ENCODE peak calls at places on chromosomes 3 and 15, in ten cellular contexts. One of them, this sample, is unnamed.

GRCh38 chr15:87781959-87782625 is 474.4 kb downstream of the NTRK3 start:
- DNase-seq in ovary: no peak
- DNase-seq in bronchial epithelial cell: no peak
- DNase-seq in CD8-positive, alpha-beta T cell: no peak
- DNase-seq in AG04450: no peak
- DNase-seq in OCI-LY7: no peak
- DNase-seq in transverse colon: no peak
- DNase-seq in AG09309: no peak
- DNase-seq in PC-9: no peak
- DNase-seq in lower lobe of right lung: no peak
- DNase-seq in this sample: no peak

GRCh38 chr3:136022518-136023263 is 57.2 kb downstream of the PPP2R3A start:
- DNase-seq in ovary: no peak
- DNase-seq in bronchial epithelial cell: peak
- DNase-seq in CD8-positive, alpha-beta T cell: no peak
- DNase-seq in AG04450: no peak
- DNase-seq in OCI-LY7: no peak
- DNase-seq in transverse colon: no peak
- DNase-seq in AG09309: no peak
- DNase-seq in PC-9: no peak
- DNase-seq in lower lobe of right lung: no peak
- DNase-seq in this sample: peak

GRCh38 chr3:12750223-12750622 is 8.8 kb downstream of the TMEM40 start:
- DNase-seq in ovary: peak
- DNase-seq in bronchial epithelial cell: peak
- DNase-seq in CD8-positive, alpha-beta T cell: no peak
- DNase-seq in AG04450: peak
- DNase-seq in OCI-LY7: peak
- DNase-seq in transverse colon: peak
- DNase-seq in AG09309: peak
- DNase-seq in PC-9: peak
- DNase-seq in lower lobe of right lung: no peak
- DNase-seq in this sample: peak

GRCh38 chr15:79816565-79816964 is 80.2 kb downstream of the MTHFS start:
- DNase-seq in ovary: no peak
- DNase-seq in bronchial epithelial cell: no peak
- DNase-seq in CD8-positive, alpha-beta T cell: no peak
- DNase-seq in AG04450: no peak
- DNase-seq in OCI-LY7: no peak
- DNase-seq in transverse colon: no peak
- DNase-seq in AG09309: no peak
- DNase-seq in PC-9: no peak
- DNase-seq in lower lobe of right lung: no peak
- DNase-seq in this sample: no peak

GRCh38 chr3:141081141-141081795 is 30.1 kb downstream of the SPSB4 start:
- DNase-seq in ovary: no peak
- DNase-seq in bronchial epithelial cell: no peak
- DNase-seq in CD8-positive, alpha-beta T cell: no peak
- DNase-seq in AG04450: no peak
- DNase-seq in OCI-LY7: no peak
- DNase-seq in transverse colon: no peak
- DNase-seq in AG09309: no peak
- DNase-seq in PC-9: no peak
- DNase-seq in lower lobe of right lung: no peak
- DNase-seq in this sample: no peak

GRCh38 chr15:24763891-24764290 is 88.3 kb downstream of the NPAP1 start:
- DNase-seq in ovary: no peak
- DNase-seq in bronchial epithelial cell: no peak
- DNase-seq in CD8-positive, alpha-beta T cell: no peak
- DNase-seq in AG04450: no peak
- DNase-seq in OCI-LY7: no peak
- DNase-seq in transverse colon: no peak
- DNase-seq in AG09309: no peak
- DNase-seq in PC-9: no peak
- DNase-seq in lower lobe of right lung: no peak
- DNase-seq in this sample: no peak

GRCh38 chr3:73473578-73474448 is 150.9 kb downstream of the PDZRN3 start:
- DNase-seq in ovary: no peak
- DNase-seq in bronchial epithelial cell: no peak
- DNase-seq in CD8-positive, alpha-beta T cell: no peak
- DNase-seq in AG04450: no peak
- DNase-seq in OCI-LY7: no peak
- DNase-seq in transverse colon: no peak
- DNase-seq in AG09309: no peak
- DNase-seq in PC-9: no peak
- DNase-seq in lower lobe of right lung: no peak
- DNase-seq in this sample: no peak

GRCh38 chr3:29099775-29100174 is 181.1 kb upstream of the RBMS3 start:
- DNase-seq in ovary: no peak
- DNase-seq in bronchial epithelial cell: no peak
- DNase-seq in CD8-positive, alpha-beta T cell: no peak
- DNase-seq in AG04450: no peak
- DNase-seq in OCI-LY7: no peak
- DNase-seq in transverse colon: no peak
- DNase-seq in AG09309: no peak
- DNase-seq in PC-9: no peak
- DNase-seq in lower lobe of right lung: no peak
- DNase-seq in this sample: no peak

GRCh38 chr3:129305592-129306091 is 27.0 kb downstream of the HMCES start:
- DNase-seq in ovary: peak
- DNase-seq in bronchial epithelial cell: peak
- DNase-seq in CD8-positive, alpha-beta T cell: no peak
- DNase-seq in AG04450: no peak
- DNase-seq in OCI-LY7: no peak
- DNase-seq in transverse colon: peak
- DNase-seq in AG09309: peak
- DNase-seq in PC-9: no peak
- DNase-seq in lower lobe of right lung: peak
- DNase-seq in this sample: peak

GRCh38 chr3:8497582-8497981 is 4.0 kb upstream of the LMCD1 start:
- DNase-seq in ovary: no peak
- DNase-seq in bronchial epithelial cell: peak
- DNase-seq in CD8-positive, alpha-beta T cell: no peak
- DNase-seq in AG04450: no peak
- DNase-seq in OCI-LY7: no peak
- DNase-seq in transverse colon: no peak
- DNase-seq in AG09309: no peak
- DNase-seq in PC-9: no peak
- DNase-seq in lower lobe of right lung: no peak
- DNase-seq in this sample: no peak

GRCh38 chr15:65818927-65819562 is 27.0 kb upstream of the DENND4A start:
- DNase-seq in ovary: no peak
- DNase-seq in bronchial epithelial cell: no peak
- DNase-seq in CD8-positive, alpha-beta T cell: no peak
- DNase-seq in AG04450: no peak
- DNase-seq in OCI-LY7: peak
- DNase-seq in transverse colon: no peak
- DNase-seq in AG09309: no peak
- DNase-seq in PC-9: no peak
- DNase-seq in lower lobe of right lung: no peak
- DNase-seq in this sample: no peak

GRCh38 chr3:109355625-109356441 is 18.5 kb upstream of the DPPA4 start:
- DNase-seq in ovary: no peak
- DNase-seq in bronchial epithelial cell: no peak
- DNase-seq in CD8-positive, alpha-beta T cell: no peak
- DNase-seq in AG04450: no peak
- DNase-seq in OCI-LY7: no peak
- DNase-seq in transverse colon: no peak
- DNase-seq in AG09309: no peak
- DNase-seq in PC-9: no peak
- DNase-seq in lower lobe of right lung: no peak
- DNase-seq in this sample: no peak

GRCh38 chr3:109351231-109351630 is 13.9 kb upstream of the DPPA4 start:
- DNase-seq in ovary: no peak
- DNase-seq in bronchial epithelial cell: no peak
- DNase-seq in CD8-positive, alpha-beta T cell: no peak
- DNase-seq in AG04450: no peak
- DNase-seq in OCI-LY7: no peak
- DNase-seq in transverse colon: no peak
- DNase-seq in AG09309: no peak
- DNase-seq in PC-9: no peak
- DNase-seq in lower lobe of right lung: no peak
- DNase-seq in this sample: no peak

GRCh38 chr3:109353057-109353456 is 15.7 kb upstream of the DPPA4 start:
- DNase-seq in ovary: no peak
- DNase-seq in bronchial epithelial cell: no peak
- DNase-seq in CD8-positive, alpha-beta T cell: no peak
- DNase-seq in AG04450: no peak
- DNase-seq in OCI-LY7: no peak
- DNase-seq in transverse colon: no peak
- DNase-seq in AG09309: no peak
- DNase-seq in PC-9: no peak
- DNase-seq in lower lobe of right lung: no peak
- DNase-seq in this sample: peak

DNA sequence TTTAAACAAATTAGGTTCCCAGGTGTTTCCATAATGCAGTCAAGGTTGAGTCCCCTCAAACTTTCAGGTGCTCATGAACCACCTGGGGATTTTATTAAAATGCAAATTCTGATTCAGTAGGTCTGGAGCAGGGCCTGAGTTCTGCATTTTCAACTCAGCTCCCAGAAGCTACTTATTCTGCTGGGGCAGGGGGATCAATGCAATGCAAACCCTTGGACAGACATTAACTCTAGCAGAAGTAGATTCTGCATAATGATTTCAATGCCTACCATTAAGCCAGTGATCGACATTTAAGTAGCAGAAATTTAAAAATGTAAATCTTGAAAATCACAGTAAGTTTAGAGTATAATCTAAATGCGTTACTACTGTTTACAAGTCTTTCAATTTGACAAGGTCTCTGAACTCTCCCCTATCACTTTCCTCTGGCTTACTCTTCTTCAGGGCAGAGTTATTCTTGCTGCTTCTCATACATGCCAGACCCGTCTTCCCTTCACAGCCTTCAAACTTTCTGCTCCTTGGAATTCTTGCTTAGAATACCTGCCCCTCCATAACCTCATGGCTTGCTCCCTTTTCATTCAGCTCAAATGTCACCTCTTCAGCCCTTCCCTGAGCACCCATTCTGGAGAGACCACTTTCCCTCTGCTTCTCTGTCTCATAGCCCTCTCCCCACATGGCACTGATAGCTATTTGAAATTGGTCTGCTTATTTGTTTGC is 19.3 kb upstream of the DPPA4 start:
- DNase-seq in ovary: no peak
- DNase-seq in bronchial epithelial cell: no peak
- DNase-seq in CD8-positive, alpha-beta T cell: no peak
- DNase-seq in AG04450: no peak
- DNase-seq in OCI-LY7: no peak
- DNase-seq in transverse colon: no peak
- DNase-seq in AG09309: no peak
- DNase-seq in PC-9: no peak
- DNase-seq in lower lobe of right lung: no peak
- DNase-seq in this sample: no peak
- H3K4me3 ChIP-seq in ovary: no peak
- H3K4me3 ChIP-seq in bronchial epithelial cell: no peak
- H3K4me3 ChIP-seq in CD8-positive, alpha-beta T cell: no peak
- H3K4me3 ChIP-seq in AG04450: no peak
- H3K4me3 ChIP-seq in OCI-LY7: no peak
- H3K4me3 ChIP-seq in transverse colon: no peak
- H3K4me3 ChIP-seq in AG09309: no peak
- H3K4me3 ChIP-seq in PC-9: no peak
- H3K4me3 ChIP-seq in lower lobe of right lung: no peak
- H3K4me3 ChIP-seq in this sample: no peak

GRCh38 chr3:42557849-42558248 is 23.9 kb downstream of the SEC22C start:
- DNase-seq in ovary: no peak
- DNase-seq in bronchial epithelial cell: no peak
- DNase-seq in CD8-positive, alpha-beta T cell: no peak
- DNase-seq in AG04450: no peak
- DNase-seq in OCI-LY7: peak
- DNase-seq in transverse colon: no peak
- DNase-seq in AG09309: no peak
- DNase-seq in PC-9: no peak
- DNase-seq in lower lobe of right lung: no peak
- DNase-seq in this sample: no peak
- TF ChIP-seq CTCF in ovary: no peak
- TF ChIP-seq CTCF in bronchial epithelial cell: no peak
- TF ChIP-seq CTCF in CD8-positive, alpha-beta T cell: peak
- TF ChIP-seq CTCF in AG04450: no peak
- TF ChIP-seq CTCF in OCI-LY7: peak
- TF ChIP-seq CTCF in transverse colon: no peak
- TF ChIP-seq CTCF in AG09309: no peak
- TF ChIP-seq CTCF in PC-9: peak
- TF ChIP-seq CTCF in lower lobe of right lung: peak
- TF ChIP-seq CTCF in this sample: no peak

DNA sequence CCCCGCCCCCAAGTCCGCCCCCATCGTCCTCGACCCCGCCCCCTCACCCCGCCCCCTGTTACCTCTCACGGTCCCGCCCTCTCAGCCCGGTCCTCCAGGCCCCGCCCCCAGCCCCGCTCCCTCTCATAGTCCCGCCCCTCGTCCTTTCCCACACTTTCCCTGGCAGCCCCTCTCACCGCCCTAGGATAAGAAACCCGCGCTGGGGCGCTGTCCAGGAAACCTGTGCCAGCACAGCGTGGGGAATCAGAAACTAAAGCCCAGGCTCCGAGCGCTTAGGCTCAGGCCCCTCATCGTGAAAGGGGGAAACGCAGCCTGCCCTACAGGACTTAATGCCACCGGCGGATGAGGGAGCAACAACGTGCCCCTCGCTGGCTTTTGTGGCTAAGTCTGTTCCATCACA is 20.9 kb downstream of the TRPM1 start:
- DNase-seq in ovary: peak
- DNase-seq in bronchial epithelial cell: no peak
- DNase-seq in CD8-positive, alpha-beta T cell: peak
- DNase-seq in AG04450: no peak
- DNase-seq in OCI-LY7: peak
- DNase-seq in transverse colon: peak
- DNase-seq in AG09309: no peak
- DNase-seq in PC-9: no peak
- DNase-seq in lower lobe of right lung: peak
- DNase-seq in this sample: peak
- H3K4me3 ChIP-seq in ovary: no peak
- H3K4me3 ChIP-seq in bronchial epithelial cell: no peak
- H3K4me3 ChIP-seq in CD8-positive, alpha-beta T cell: no peak
- H3K4me3 ChIP-seq in AG04450: no peak
- H3K4me3 ChIP-seq in OCI-LY7: no peak
- H3K4me3 ChIP-seq in transverse colon: no peak
- H3K4me3 ChIP-seq in AG09309: no peak
- H3K4me3 ChIP-seq in PC-9: no peak
- H3K4me3 ChIP-seq in lower lobe of right lung: peak
- H3K4me3 ChIP-seq in this sample: peak

GRCh38 chr15:34795267-34796081 is at the start of gene ACTC1:
- DNase-seq in ovary: no peak
- DNase-seq in bronchial epithelial cell: peak
- DNase-seq in CD8-positive, alpha-beta T cell: no peak
- DNase-seq in AG04450: no peak
- DNase-seq in OCI-LY7: no peak
- DNase-seq in transverse colon: no peak
- DNase-seq in AG09309: no peak
- DNase-seq in PC-9: peak
- DNase-seq in lower lobe of right lung: no peak
- DNase-seq in this sample: peak
- TF ChIP-seq CTCF in ovary: no peak
- TF ChIP-seq CTCF in bronchial epithelial cell: no peak
- TF ChIP-seq CTCF in CD8-positive, alpha-beta T cell: no peak
- TF ChIP-seq CTCF in AG04450: no peak
- TF ChIP-seq CTCF in OCI-LY7: no peak
- TF ChIP-seq CTCF in transverse colon: no peak
- TF ChIP-seq CTCF in AG09309: peak
- TF ChIP-seq CTCF in PC-9: no peak
- TF ChIP-seq CTCF in lower lobe of right lung: no peak
- TF ChIP-seq CTCF in this sample: peak

GRCh38 chr3:63278171-63278999 is at the start of gene SYNPR:
- DNase-seq in ovary: no peak
- DNase-seq in bronchial epithelial cell: no peak
- DNase-seq in CD8-positive, alpha-beta T cell: no peak
- DNase-seq in AG04450: no peak
- DNase-seq in OCI-LY7: no peak
- DNase-seq in transverse colon: no peak
- DNase-seq in AG09309: no peak
- DNase-seq in PC-9: no peak
- DNase-seq in lower lobe of right lung: no peak
- DNase-seq in this sample: no peak
- H3K4me3 ChIP-seq in ovary: no peak
- H3K4me3 ChIP-seq in bronchial epithelial cell: no peak
- H3K4me3 ChIP-seq in CD8-positive, alpha-beta T cell: no peak
- H3K4me3 ChIP-seq in AG04450: no peak
- H3K4me3 ChIP-seq in OCI-LY7: no peak
- H3K4me3 ChIP-seq in transverse colon: no peak
- H3K4me3 ChIP-seq in AG09309: no peak
- H3K4me3 ChIP-seq in PC-9: no peak
- H3K4me3 ChIP-seq in lower lobe of right lung: no peak
- H3K4me3 ChIP-seq in this sample: no peak